ENCODE peak calls at places on chromosome 5, in five cellular contexts. P is activated T-helper 9 cell treated with anti-CD3 and anti-CD28 coated beads, Interleukin-2, amount 50 U/mL, for 16 hours; B is HuH-7; I is stimulated activated naive B cell treated with anti-CD40 and anti-IgM and Interleukin-4, amounts not matched to agents 10 μg/mL and 1 μg/mL and 100 μg/mL, for 72 hours; Y is KG1. T is an unnamed sample.
A peak's percentile ranks its signal among the peaks of the same experiment; 100 is the strongest.

GRCh38 chr5:11050596-11051304 is 289.7 kb upstream of the DAP start:
- DNase-seq in I (no peak), P (no peak), B (no peak), Y (no peak), T (no peak)

GRCh38 chr5:159301351-159301911 is 28.9 kb downstream of the IL12B start:
- DNase-seq in P (no peak), B (no peak), Y (no peak), I (no peak), T (no peak)

GRCh38 chr5:111072949-111073682 is 1.6 kb downstream of the TSLP start:
- DNase-seq in B (peak; percentile 18), I (peak; percentile 12), Y (no peak), P (peak; percentile 24), T (no peak)

GRCh38 chr5:179601871-179602625 is 21.4 kb downstream of the HNRNPH1 start:
- DNase-seq in I (no peak), B (no peak), P (no peak), Y (no peak), T (no peak)

GRCh38 chr5:89504051-89504450 is 621.1 kb upstream of the MEF2C start:
- DNase-seq in B (no peak), I (no peak), P (no peak), Y (no peak), T (no peak)

GRCh38 chr5:78984020-78984610 is 995 bp downstream of the ARSB start:
- DNase-seq in Y (no peak), I (no peak), P (no peak), B (no peak), T (no peak)

GRCh38 chr5:72355706-72356299 is 35.6 kb downstream of the PTCD2 start:
- DNase-seq in Y (no peak), B (peak; percentile 9), P (no peak), I (no peak), T (no peak)

GRCh38 chr5:95098012-95098411 is 186.9 kb downstream of the MCTP1 start:
- DNase-seq in B (no peak), I (no peak), Y (no peak), P (no peak), T (no peak)

GRCh38 chr5:90802695-90803317 is 244.2 kb downstream of the ADGRV1 start:
- DNase-seq in I (no peak), P (no peak), B (peak; percentile 57), Y (no peak), T (peak; percentile 28)

GRCh38 chr5:137223324-137224295 is 275.5 kb downstream of the SPOCK1 start:
- DNase-seq in Y (no peak), P (no peak), B (no peak), I (no peak), T (no peak)

GRCh38 chr5:142432369-142432863 is 107.6 kb upstream of the SPRY4 start:
- DNase-seq in Y (no peak), I (peak; percentile 38), P (peak; percentile 5), B (no peak), T (no peak)

GRCh38 chr5:76788362-76788761 is 30.5 kb upstream of the F2RL1 start:
- DNase-seq in I (no peak), B (no peak), Y (no peak), P (no peak), T (no peak)

GRCh38 chr5:756171-756570 is 28.4 kb downstream of the ZDHHC11B start:
- DNase-seq in B (no peak), I (no peak), P (no peak), Y (no peak), T (no peak)